ENCODE peak calls at places on chromosomes 7 and 10, in four cellular contexts. One of them, this sample, is unnamed.

GRCh38 chr7:29370531-29371314 is 176.1 kb downstream of the CHN2 start:
- DNase-seq in IMR-90: no peak
- DNase-seq in nephron progenitor cell: no peak
- DNase-seq in astrocyte of the spinal cord: peak; percentile 21
- DNase-seq in this sample: peak; percentile 82

GRCh38 chr10:46070749-46071148 is 24.7 kb upstream of the MSMB start:
- DNase-seq in nephron progenitor cell: no peak
- DNase-seq in astrocyte of the spinal cord: no peak
- DNase-seq in IMR-90: no peak
- DNase-seq in this sample: no peak

GRCh38 chr10:90738885-90739284 is 119.0 kb downstream of the HTR7 start:
- DNase-seq in astrocyte of the spinal cord: no peak
- DNase-seq in nephron progenitor cell: no peak
- DNase-seq in IMR-90: peak; percentile 8
- DNase-seq in this sample: no peak

GRCh38 chr7:120856621-120857352 is 1.2 kb downstream of the TSPAN12 start:
- DNase-seq in astrocyte of the spinal cord: peak; percentile 10
- DNase-seq in IMR-90: peak; percentile 8
- DNase-seq in nephron progenitor cell: peak; percentile 77
- DNase-seq in this sample: no peak

GRCh38 chr10:97532935-97533671 is 34.4 kb downstream of the UBTD1 start:
- DNase-seq in astrocyte of the spinal cord: peak; percentile 73
- DNase-seq in IMR-90: peak; percentile 61
- DNase-seq in nephron progenitor cell: peak; percentile 51
- DNase-seq in this sample: peak; percentile 32

GRCh38 chr7:31811650-31812461 is 124.8 kb downstream of the PPP1R17 start:
- DNase-seq in IMR-90: peak; percentile 75
- DNase-seq in nephron progenitor cell: peak; percentile 8
- DNase-seq in astrocyte of the spinal cord: peak; percentile 48
- DNase-seq in this sample: peak; percentile 33

GRCh38 chr7:116797611-116798010 is 64.8 kb upstream of the CAPZA2 start:
- DNase-seq in astrocyte of the spinal cord: peak; percentile 25
- DNase-seq in nephron progenitor cell: no peak
- DNase-seq in IMR-90: no peak
- DNase-seq in this sample: peak; percentile 92

GRCh38 chr7:139370301-139370942 is 10.7 kb downstream of the LUC7L2 start:
- DNase-seq in astrocyte of the spinal cord: no peak
- DNase-seq in nephron progenitor cell: no peak
- DNase-seq in IMR-90: no peak
- DNase-seq in this sample: no peak

GRCh38 chr10:91162495-91163268 is 57.8 kb upstream of the PCGF5 start:
- DNase-seq in nephron progenitor cell: peak; percentile 74
- DNase-seq in IMR-90: peak; percentile 40
- DNase-seq in astrocyte of the spinal cord: peak; percentile 39
- DNase-seq in this sample: peak; percentile 47

GRCh38 chr7:98323597-98324322 is 42.3 kb downstream of the BRI3 start:
- DNase-seq in nephron progenitor cell: peak; percentile 33
- DNase-seq in IMR-90: peak; percentile 31
- DNase-seq in astrocyte of the spinal cord: peak; percentile 81
- DNase-seq in this sample: peak; percentile 18

GRCh38 chr7:100142461-100142860 is 6.3 kb upstream of the LAMTOR4 start:
- DNase-seq in astrocyte of the spinal cord: no peak
- DNase-seq in IMR-90: no peak
- DNase-seq in nephron progenitor cell: no peak
- DNase-seq in this sample: no peak

GRCh38 chr7:76330245-76330644 is 27.8 kb downstream of the HSPB1 start:
- DNase-seq in nephron progenitor cell: no peak
- DNase-seq in astrocyte of the spinal cord: no peak
- DNase-seq in IMR-90: no peak
- DNase-seq in this sample: no peak

GRCh38 chr7:31875424-31875823 is 188.4 kb downstream of the PPP1R17 start:
- DNase-seq in IMR-90: no peak
- DNase-seq in astrocyte of the spinal cord: no peak
- DNase-seq in nephron progenitor cell: no peak
- DNase-seq in this sample: no peak

GRCh38 chr10:120969219-120969645 is 118.1 kb downstream of the WDR11 start:
- DNase-seq in IMR-90: no peak
- DNase-seq in astrocyte of the spinal cord: peak; percentile 17
- DNase-seq in nephron progenitor cell: no peak
- DNase-seq in this sample: no peak

GRCh38 chr10:59922907-59923306 is 16.6 kb upstream of the CCDC6 start:
- DNase-seq in astrocyte of the spinal cord: no peak
- DNase-seq in IMR-90: no peak
- DNase-seq in nephron progenitor cell: no peak
- DNase-seq in this sample: no peak

GRCh38 chr10:47207280-47207613 is 92.8 kb upstream of the GDF10 start:
- DNase-seq in IMR-90: no peak
- DNase-seq in nephron progenitor cell: no peak
- DNase-seq in astrocyte of the spinal cord: no peak
- DNase-seq in this sample: peak; percentile 33

GRCh38 chr10:100653957-100654834 is 91.2 kb upstream of the PAX2 start:
- DNase-seq in IMR-90: no peak
- DNase-seq in astrocyte of the spinal cord: no peak
- DNase-seq in nephron progenitor cell: peak; percentile 83
- DNase-seq in this sample: peak; percentile 35

GRCh38 chr7:2301510-2301860 is 12.8 kb downstream of the SNX8 start:
- DNase-seq in nephron progenitor cell: no peak
- DNase-seq in astrocyte of the spinal cord: no peak
- DNase-seq in IMR-90: no peak
- DNase-seq in this sample: no peak

GRCh38 chr10:29239569-29240472 is 49.0 kb upstream of the LYZL1 start:
- DNase-seq in nephron progenitor cell: peak; percentile 15
- DNase-seq in astrocyte of the spinal cord: no peak
- DNase-seq in IMR-90: no peak
- DNase-seq in this sample: peak; percentile 23

This sample was measured in fibroblast of the aortic adventitia.